ENCODE peak calls at places on chromosomes 5 and 9, in eight cellular contexts. B, S, D, W, U, E, G and N are unnamed samples.

GRCh38 chr9:114164191-114164794 is 9.0 kb downstream of the COL27A1 start:
- DNase-seq in U (no peak), W (no peak), D (no peak), S (no peak), E (no peak), G (no peak), B (no peak), N (no peak)

GRCh38 chr9:137676998-137677397 is 58.2 kb downstream of the EHMT1 start:
- DNase-seq in E (no peak), S (no peak), W (no peak), U (no peak), B (no peak), D (no peak), G (no peak), N (no peak)

GRCh38 chr9:137236238-137236935 is 4.7 kb upstream of the TUBB4B start:
- DNase-seq in S (peak; percentile 66), E (peak; percentile 73), D (peak; percentile 87), U (peak; percentile 97), G (peak; percentile 88), W (peak; percentile 84), B (peak; percentile 83), N (peak; percentile 93)

GRCh38 chr9:136163248-136163850 is 41.6 kb downstream of the LHX3 start:
- DNase-seq in G (no peak), U (no peak), B (no peak), W (no peak), D (no peak), E (no peak), S (no peak), N (no peak)

GRCh38 chr5:52690236-52690685 is 97.5 kb upstream of the ITGA1 start:
- DNase-seq in U (no peak), B (no peak), D (no peak), E (no peak), G (no peak), W (no peak), S (peak; percentile 28), N (no peak)

GRCh38 chr9:93127395-93127911 is 6.6 kb downstream of the NINJ1 start:
- DNase-seq in B (no peak), E (no peak), U (no peak), S (no peak), G (no peak), D (no peak), W (no peak), N (no peak)

GRCh38 chr5:96381526-96381925 is 51.5 kb downstream of the PCSK1 start:
- DNase-seq in S (no peak), D (no peak), U (no peak), E (no peak), G (no peak), B (no peak), W (no peak), N (peak; percentile 49)

GRCh38 chr5:136374638-136375037 is 9.3 kb upstream of the TRPC7 start:
- DNase-seq in G (no peak), U (no peak), B (no peak), D (no peak), S (no peak), E (peak; percentile 5), W (no peak), N (no peak)

GRCh38 chr9:124390812-124391658 is 24.2 kb downstream of the PSMB7 start:
- DNase-seq in S (peak; percentile 83), D (no peak), U (no peak), W (no peak), E (peak; percentile 23), G (no peak), B (no peak), N (no peak)

GRCh38 chr9:137294684-137295312 is 7.3 kb downstream of the NRARP start:
- DNase-seq in W (no peak), E (no peak), S (peak; percentile 33), G (no peak), D (no peak), U (no peak), B (no peak), N (peak; percentile 67)

GRCh38 chr9:121399883-121400607 is 30.0 kb upstream of the STOM start:
- DNase-seq in D (peak; percentile 25), S (peak; percentile 85), W (peak; percentile 65), E (peak; percentile 57), B (peak; percentile 49), U (no peak), G (peak; percentile 5), N (peak; percentile 33)

GRCh38 chr9:3963266-3964019 is 336.4 kb downstream of the GLIS3 start:
- DNase-seq in S (peak; percentile 94), B (no peak), G (no peak), U (no peak), W (no peak), E (no peak), D (no peak), N (no peak)

GRCh38 chr5:36442352-36442751 is 140.7 kb upstream of the RANBP3L start:
- DNase-seq in E (no peak), U (no peak), B (no peak), S (no peak), G (peak; percentile 28), D (no peak), W (no peak), N (no peak)

GRCh38 chr5:16983972-16984371 is 47.9 kb upstream of the MYO10 start:
- DNase-seq in W (no peak), S (no peak), B (no peak), D (no peak), G (no peak), U (no peak), E (no peak), N (no peak)

GRCh38 chr9:87578625-87579024 is 81.0 kb downstream of the DAPK1 start:
- DNase-seq in D (no peak), W (no peak), E (no peak), S (no peak), B (no peak), U (no peak), G (no peak), N (no peak)

GRCh38 chr5:52840286-52841050 is 52.8 kb downstream of the ITGA1 start:
- DNase-seq in U (no peak), G (no peak), S (no peak), B (no peak), D (no peak), W (no peak), E (no peak), N (peak; percentile 42)